ENCODE peak calls at places on chromosomes 12 and 14, in nine cellular contexts. One of them, this sample, is unnamed.

GRCh38 chr14:77659822-77660221 is 43.4 kb upstream of the SPTLC2 start:
- DNase-seq in testis: no peak
- DNase-seq in RWPE1: no peak
- DNase-seq in progenitor cell of endocrine pancreas: no peak
- DNase-seq in cardiac muscle cell: no peak
- DNase-seq in HT1080: no peak
- DNase-seq in fibroblast of pulmonary artery: no peak
- DNase-seq in activated T-cell treated with anti-CD3 and anti-CD28 coated beads for 1 hour: no peak
- DNase-seq in iris pigment epithelial cell: peak; percentile 59
- DNase-seq in this sample: peak; percentile 46

GRCh38 chr12:91126516-91126915 is 15.2 kb upstream of the LUM start:
- DNase-seq in testis: no peak
- DNase-seq in RWPE1: no peak
- DNase-seq in progenitor cell of endocrine pancreas: no peak
- DNase-seq in cardiac muscle cell: no peak
- DNase-seq in HT1080: no peak
- DNase-seq in fibroblast of pulmonary artery: no peak
- DNase-seq in activated T-cell treated with anti-CD3 and anti-CD28 coated beads for 1 hour: no peak
- DNase-seq in iris pigment epithelial cell: no peak
- DNase-seq in this sample: no peak

GRCh38 chr14:92676031-92676430 is 72.4 kb downstream of the LGMN start:
- DNase-seq in testis: no peak
- DNase-seq in RWPE1: no peak
- DNase-seq in progenitor cell of endocrine pancreas: no peak
- DNase-seq in cardiac muscle cell: no peak
- DNase-seq in HT1080: no peak
- DNase-seq in fibroblast of pulmonary artery: no peak
- DNase-seq in activated T-cell treated with anti-CD3 and anti-CD28 coated beads for 1 hour: no peak
- DNase-seq in iris pigment epithelial cell: no peak
- DNase-seq in this sample: no peak

GRCh38 chr12:111842556-111843396 is 748 bp downstream of the MAPKAPK5 start:
- DNase-seq in testis: peak; percentile 37
- DNase-seq in RWPE1: peak; percentile 36
- DNase-seq in progenitor cell of endocrine pancreas: peak; percentile 13
- DNase-seq in cardiac muscle cell: peak; percentile 17
- DNase-seq in HT1080: peak; percentile 5
- DNase-seq in fibroblast of pulmonary artery: no peak
- DNase-seq in activated T-cell treated with anti-CD3 and anti-CD28 coated beads for 1 hour: peak; percentile 6
- DNase-seq in iris pigment epithelial cell: peak; percentile 16
- DNase-seq in this sample: peak; percentile 9

GRCh38 chr12:6141048-6141447 is 16.6 kb upstream of the VWF start:
- DNase-seq in testis: no peak
- DNase-seq in RWPE1: no peak
- DNase-seq in progenitor cell of endocrine pancreas: no peak
- DNase-seq in cardiac muscle cell: peak; percentile 72
- DNase-seq in HT1080: no peak
- DNase-seq in fibroblast of pulmonary artery: peak; percentile 93
- DNase-seq in activated T-cell treated with anti-CD3 and anti-CD28 coated beads for 1 hour: no peak
- DNase-seq in iris pigment epithelial cell: peak; percentile 85
- DNase-seq in this sample: peak; percentile 12

GRCh38 chr14:104423715-104424405 is 155.7 kb upstream of the C14orf180 start:
- DNase-seq in testis: no peak
- DNase-seq in RWPE1: no peak
- DNase-seq in progenitor cell of endocrine pancreas: no peak
- DNase-seq in cardiac muscle cell: no peak
- DNase-seq in HT1080: no peak
- DNase-seq in fibroblast of pulmonary artery: no peak
- DNase-seq in activated T-cell treated with anti-CD3 and anti-CD28 coated beads for 1 hour: no peak
- DNase-seq in iris pigment epithelial cell: no peak
- DNase-seq in this sample: no peak

GRCh38 chr14:64123241-64123956 is 170.8 kb downstream of the ESR2 start:
- DNase-seq in testis: no peak
- DNase-seq in RWPE1: no peak
- DNase-seq in progenitor cell of endocrine pancreas: no peak
- DNase-seq in cardiac muscle cell: no peak
- DNase-seq in HT1080: no peak
- DNase-seq in fibroblast of pulmonary artery: no peak
- DNase-seq in activated T-cell treated with anti-CD3 and anti-CD28 coated beads for 1 hour: no peak
- DNase-seq in iris pigment epithelial cell: no peak
- DNase-seq in this sample: no peak

GRCh38 chr12:68896881-68897540 is 36.0 kb downstream of the CPM start:
- DNase-seq in testis: no peak
- DNase-seq in RWPE1: no peak
- DNase-seq in progenitor cell of endocrine pancreas: no peak
- DNase-seq in cardiac muscle cell: peak; percentile 30
- DNase-seq in HT1080: no peak
- DNase-seq in fibroblast of pulmonary artery: peak; percentile 50
- DNase-seq in activated T-cell treated with anti-CD3 and anti-CD28 coated beads for 1 hour: no peak
- DNase-seq in iris pigment epithelial cell: no peak
- DNase-seq in this sample: peak; percentile 67

GRCh38 chr12:121365416-121366062 is 13.3 kb upstream of the ANAPC5 start:
- DNase-seq in testis: no peak
- DNase-seq in RWPE1: no peak
- DNase-seq in progenitor cell of endocrine pancreas: no peak
- DNase-seq in cardiac muscle cell: no peak
- DNase-seq in HT1080: no peak
- DNase-seq in fibroblast of pulmonary artery: no peak
- DNase-seq in activated T-cell treated with anti-CD3 and anti-CD28 coated beads for 1 hour: no peak
- DNase-seq in iris pigment epithelial cell: peak; percentile 8
- DNase-seq in this sample: no peak

This sample was measured in amniotic epithelial cell.